ENCODE peak calls at places on chromosomes 4 and X, in five cellular contexts. J, K, O, U and F are unnamed samples.

GRCh38 chr4:158777423-158777822 is 8.6 kb downstream of the FNIP2 start:
- DNase-seq in J (no peak), K (no peak), O (no peak), U (no peak), F (no peak)

GRCh38 chr4:145524535-145524934 is 42.9 kb downstream of the SMAD1 start:
- DNase-seq in J (no peak), K (no peak), O (no peak), U (no peak), F (no peak)

GRCh38 chr4:90845777-90846176 is 718.6 kb downstream of the CCSER1 start:
- DNase-seq in J (peak), K (no peak), O (no peak), U (no peak), F (no peak)

GRCh38 chr4:153207561-153207960 is 3.3 kb downstream of the TRIM2 start:
- DNase-seq in J (peak), K (no peak), O (peak), U (peak), F (peak)

GRCh38 chrX:47234583-47234982 is 1.8 kb downstream of the USP11 start:
- DNase-seq in J (no peak), K (no peak), O (no peak), U (no peak), F (no peak)

GRCh38 chr4:152161676-152162330 is 374.1 kb downstream of the FBXW7 start:
- DNase-seq in J (peak), K (no peak), O (no peak), U (no peak), F (peak)

GRCh38 chrX:40854242-40854641 is 118.9 kb upstream of the MED14 start:
- DNase-seq in J (no peak), K (no peak), O (no peak), U (no peak), F (no peak)

GRCh38 chr4:106530816-106531215 is 162.2 kb upstream of the GIMD1 start:
- DNase-seq in J (no peak), K (no peak), O (no peak), U (no peak), F (peak)

GRCh38 chr4:162497564-162498167 is 333.9 kb upstream of the FSTL5 start:
- DNase-seq in J (peak), K (no peak), O (no peak), U (no peak), F (peak)

GRCh38 chr4:69546121-69546520 is 50.4 kb upstream of the UGT2B4 start:
- DNase-seq in J (no peak), K (no peak), O (no peak), U (no peak), F (no peak)

GRCh38 chr4:107258359-107258758 is 222.2 kb upstream of the DKK2 start:
- DNase-seq in J (peak), K (no peak), O (no peak), U (no peak), F (peak)

GRCh38 chr4:107304699-107305286 is 268.7 kb upstream of the DKK2 start:
- DNase-seq in J (no peak), K (no peak), O (no peak), U (no peak), F (no peak)

GRCh38 chrX:123222920-123223319 is 38.8 kb downstream of the GRIA3 start:
- DNase-seq in J (no peak), K (no peak), O (no peak), U (no peak), F (no peak)

GRCh38 chr4:6944311-6945051 is 34.9 kb downstream of the TBC1D14 start:
- DNase-seq in J (peak), K (no peak), O (no peak), U (no peak), F (no peak)

GRCh38 chr4:10160280-10160856 is 43.8 kb upstream of the WDR1 start:
- DNase-seq in J (peak), K (no peak), O (no peak), U (no peak), F (peak)

GRCh38 chr4:71188951-71189350 is 149.9 kb upstream of the SLC4A4 start:
- DNase-seq in J (no peak), K (no peak), O (no peak), U (no peak), F (no peak)
- H3K4me3 ChIP-seq in J (no peak), K (no peak), O (no peak), U (peak), F (peak)

DNA sequence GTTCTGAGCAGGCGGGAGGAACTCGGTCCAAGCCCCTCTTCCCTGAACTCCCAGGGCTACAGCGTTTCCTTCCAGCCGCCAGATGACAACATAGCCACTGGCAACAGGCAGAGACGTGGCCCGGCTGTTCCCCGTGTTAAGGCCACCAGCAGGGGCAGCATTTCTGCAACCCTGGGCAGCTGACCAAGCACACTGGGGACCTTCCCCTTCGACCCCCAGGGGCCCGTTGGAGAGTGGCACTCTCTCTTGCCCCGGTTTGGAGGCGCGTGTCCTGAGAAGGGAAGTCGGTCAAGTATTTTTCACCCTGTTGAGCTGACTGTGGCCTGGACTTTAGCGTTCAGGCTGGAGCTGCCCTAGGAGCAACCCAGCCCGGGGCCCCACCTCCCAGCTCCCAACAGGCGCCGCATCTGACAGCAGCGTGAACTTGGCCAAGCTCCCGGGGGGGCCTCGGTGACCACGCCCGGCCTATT is 37.6 kb downstream of the ZBTB49 start:
- DNase-seq in J (peak), K (no peak), O (peak), U (no peak), F (peak)
- TF ChIP-seq CTCF in J (peak), K (peak), O (no peak), U (no peak), F (peak)

DNA sequence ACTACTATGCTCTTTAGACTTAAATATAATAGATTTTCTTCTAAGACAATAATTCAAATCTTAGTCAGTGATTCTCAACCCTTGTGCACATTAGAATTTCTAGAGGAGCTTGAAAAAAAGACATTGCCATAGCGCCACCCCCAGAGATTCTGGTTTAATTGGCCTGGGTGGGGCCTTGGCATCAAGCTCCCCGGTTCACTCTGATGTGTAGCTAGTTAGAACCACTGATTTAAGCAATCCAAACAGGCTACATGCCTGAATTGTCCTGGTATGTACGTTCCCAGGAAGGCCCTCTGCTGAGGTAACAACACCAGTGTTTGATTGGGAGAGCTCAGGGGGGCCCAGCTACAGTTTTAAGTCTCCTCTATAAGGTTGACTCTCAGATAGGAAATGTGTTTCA is 1.4 kb upstream of the ATP10D start:
- DNase-seq in J (no peak), K (no peak), O (no peak), U (no peak), F (peak)
- H3K4me3 ChIP-seq in J (no peak), K (no peak), O (no peak), U (no peak), F (no peak)

DNA sequence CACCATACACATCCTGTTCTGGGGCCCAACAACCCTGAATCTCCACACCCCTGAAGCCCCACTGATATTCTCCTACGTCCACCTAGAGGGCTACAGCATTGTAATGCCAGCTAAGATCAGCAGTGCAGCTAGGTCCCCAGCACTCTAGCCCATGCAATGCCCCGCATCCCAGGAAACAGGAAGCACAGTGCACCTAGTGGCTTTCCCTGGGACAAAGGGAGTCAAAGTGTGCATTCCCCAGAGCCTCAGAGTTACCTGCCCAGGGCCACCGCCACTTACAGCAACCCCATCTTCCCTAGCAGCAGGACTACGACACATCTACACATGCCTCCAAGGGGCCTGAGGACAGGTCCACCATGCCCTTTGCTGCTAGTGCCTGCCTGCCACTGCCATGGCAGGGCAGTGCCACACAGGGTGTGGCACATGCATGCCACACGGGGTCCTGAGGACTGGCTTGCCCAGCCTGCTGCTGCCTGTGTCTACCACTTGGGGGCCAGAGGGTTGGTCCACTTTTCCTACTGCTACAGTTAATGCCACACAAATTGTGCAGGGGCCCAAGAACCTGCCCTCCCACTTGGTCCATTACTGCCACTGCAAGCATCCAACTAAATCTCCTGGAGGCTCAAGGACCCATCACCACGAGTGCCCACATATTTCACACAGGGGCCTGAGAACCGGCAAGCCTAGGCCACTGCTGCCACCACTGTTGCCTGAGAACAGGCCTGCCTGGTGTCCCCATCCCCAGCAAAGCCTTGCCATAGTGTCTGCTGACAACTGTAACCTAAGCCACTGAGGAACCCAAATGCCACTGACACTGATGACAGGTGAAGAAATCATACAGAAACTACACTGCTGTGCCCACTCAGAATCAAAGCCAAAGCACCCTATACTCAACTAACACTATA is 23.7 kb downstream of the TLR6 start:
- DNase-seq in J (no peak), K (no peak), O (no peak), U (no peak), F (no peak)
- TF ChIP-seq CTCF in J (peak), K (no peak), O (no peak), U (no peak), F (no peak)

DNA sequence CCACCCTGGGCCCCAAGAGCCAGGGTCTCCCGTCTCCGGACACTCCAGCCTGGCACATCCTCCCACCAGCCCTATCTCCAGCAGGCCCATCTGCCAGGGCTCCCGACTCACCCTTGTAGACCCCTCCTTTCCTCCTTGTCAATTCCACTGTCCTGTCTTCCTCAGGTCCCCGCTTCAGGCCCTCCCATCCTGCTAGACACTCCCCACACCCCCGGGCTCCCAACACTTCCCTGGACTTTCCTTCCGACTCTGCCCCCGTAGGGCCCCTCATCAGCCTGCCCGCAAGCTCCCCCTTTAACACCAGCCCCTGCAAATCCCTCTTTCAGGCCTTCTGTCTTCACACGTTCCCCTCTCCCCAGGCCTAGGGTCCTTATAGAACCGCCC is 1.1 kb downstream of the PRAF2 start:
- DNase-seq in J (no peak), K (no peak), O (no peak), U (no peak), F (no peak)
- H3K4me3 ChIP-seq in J (peak), K (peak), O (peak), U (peak), F (peak)

GRCh38 chrX:16461968-16462367 is 188.0 kb upstream of the S100G start:
- DNase-seq in J (no peak), K (no peak), O (no peak), U (no peak), F (no peak)
- TF ChIP-seq CTCF in J (no peak), K (no peak), O (no peak), U (no peak), F (no peak)

DNA sequence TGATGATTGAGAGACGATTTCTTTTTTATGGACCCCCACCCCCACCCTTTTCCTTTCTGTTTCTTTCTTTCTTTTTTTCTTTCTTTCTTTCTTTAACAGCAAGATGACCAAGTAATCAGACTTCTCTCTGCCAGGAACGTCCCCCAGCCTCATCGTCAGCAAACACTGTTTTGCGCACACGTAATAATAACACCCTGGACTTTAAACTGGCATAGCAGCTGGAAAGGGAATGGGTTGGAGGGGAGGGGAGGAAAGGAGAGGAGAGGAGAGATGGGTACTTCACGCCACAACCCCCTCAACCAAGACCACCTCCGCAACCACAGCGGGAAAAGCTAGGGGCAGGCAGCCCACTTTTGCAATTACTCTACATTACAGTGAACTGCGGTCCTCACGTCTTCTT is 1.1 kb downstream of the GABRA2 start:
- DNase-seq in J (no peak), K (no peak), O (no peak), U (no peak), F (no peak)
- H3K4me3 ChIP-seq in J (no peak), K (no peak), O (peak), U (peak), F (no peak)